ENCODE peak calls at places on chromosomes 1 and 21, in seven cellular contexts. T is NCI-H146; M is right lobe of liver; J is stimulated activated naive B cell treated with anti-CD40 and anti-IgM and Interleukin-4, amounts not matched to agents 10 μg/mL and 1 μg/mL and 100 μg/mL, for 72 hours; P is activated naive CD4-positive, alpha-beta T cell treated with anti-CD3 and anti-CD28 coated beads, Interleukin-2, amount 50 U/mL, for 16 hours; A is epithelial cell of prostate; V is Panc1. Y is an unnamed sample.

GRCh38 chr1:23751050-23751814 is 8.0 kb downstream of the ELOA start:
- DNase-seq in A (no peak), P (peak), T (peak), V (no peak), J (peak), M (no peak), Y (peak)

GRCh38 chr1:151310986-151311385 is 16.2 kb downstream of the PI4KB start:
- DNase-seq in A (no peak), T (no peak), M (no peak), P (no peak), J (no peak), V (no peak), Y (no peak)

GRCh38 chr1:175742790-175743459 is 470 bp downstream of the TNR start:
- DNase-seq in T (peak), J (no peak), A (no peak), P (no peak), M (no peak), V (no peak), Y (peak)

GRCh38 chr1:116362050-116362449 is 11.0 kb upstream of the ATP1A1 start:
- DNase-seq in T (no peak), J (no peak), M (no peak), P (no peak), V (no peak), A (no peak), Y (no peak)

GRCh38 chr1:15760520-15761211 is 2.1 kb downstream of the FBLIM1 start:
- DNase-seq in M (no peak), T (no peak), V (no peak), A (no peak), J (no peak), P (no peak), Y (no peak)

GRCh38 chr1:27656157-27656893 is 15.7 kb downstream of the IFI6 start:
- DNase-seq in T (peak), M (no peak), P (no peak), V (no peak), A (no peak), J (no peak), Y (no peak)

GRCh38 chr1:17886838-17887441 is 131.8 kb downstream of the ACTL8 start:
- DNase-seq in V (no peak), A (no peak), M (no peak), P (no peak), T (no peak), J (no peak), Y (no peak)

GRCh38 chr1:15504436-15504835 is 19.6 kb downstream of the CASP9 start:
- DNase-seq in P (no peak), J (no peak), M (no peak), T (no peak), V (no peak), A (no peak), Y (no peak)

GRCh38 chr1:198234511-198235251 is 77.9 kb downstream of the NEK7 start:
- DNase-seq in P (no peak), A (no peak), V (no peak), T (no peak), J (no peak), M (no peak), Y (peak)

GRCh38 chr1:6373961-6374720 is 19.4 kb downstream of the ACOT7 start:
- DNase-seq in A (no peak), P (no peak), M (no peak), V (no peak), J (no peak), T (peak), Y (no peak)

GRCh38 chr1:234230414-234230862 is 142.8 kb upstream of the COA6 start:
- DNase-seq in J (no peak), T (no peak), V (no peak), P (no peak), A (no peak), M (no peak), Y (no peak)

GRCh38 chr1:12436817-12437599 is 181.0 kb downstream of the DHRS3 start:
- DNase-seq in V (no peak), P (peak), T (no peak), J (peak), M (no peak), A (peak), Y (peak)

GRCh38 chr1:40075251-40075650 is 21.8 kb downstream of the PPT1 start:
- DNase-seq in T (no peak), J (no peak), V (no peak), A (no peak), M (no peak), P (no peak), Y (no peak)

GRCh38 chr1:60899464-60899863 is 182.9 kb upstream of the NFIA start:
- DNase-seq in T (no peak), V (no peak), P (no peak), A (no peak), M (no peak), J (no peak), Y (no peak)

GRCh38 chr21:46559291-46559983 is 45.4 kb downstream of the S100B start:
- DNase-seq in V (no peak), P (peak), M (no peak), A (no peak), J (no peak), T (no peak), Y (no peak)

GRCh38 chr1:56799605-56800398 is 19.4 kb downstream of the FYB2 start:
- DNase-seq in A (no peak), T (no peak), J (no peak), M (no peak), V (no peak), P (no peak), Y (no peak)

GRCh38 chr1:57470028-57470427 is 46.2 kb upstream of the DAB1 start:
- DNase-seq in A (no peak), V (no peak), T (no peak), M (no peak), J (no peak), P (no peak), Y (no peak)

GRCh38 chr21:36211660-36212512 is 55.3 kb downstream of the DOP1B start:
- DNase-seq in V (no peak), J (no peak), T (no peak), M (no peak), A (no peak), P (no peak), Y (peak)

GRCh38 chr1:111725192-111725591 is 14.0 kb downstream of the INKA2 start:
- DNase-seq in A (no peak), M (no peak), J (no peak), P (no peak), T (no peak), V (no peak), Y (no peak)

GRCh38 chr1:233379869-233380438 is 52.4 kb downstream of the MAP3K21 start:
- DNase-seq in A (no peak), J (no peak), M (no peak), P (no peak), V (no peak), T (no peak), Y (no peak)

GRCh38 chr1:6010554-6010953 is 18.3 kb upstream of the NPHP4 start:
- DNase-seq in V (no peak), A (no peak), J (no peak), T (no peak), M (no peak), P (no peak), Y (no peak)

GRCh38 chr1:162004441-162004950 is 19.2 kb downstream of the OLFML2B start:
- DNase-seq in M (no peak), T (no peak), V (no peak), A (no peak), J (no peak), P (no peak), Y (no peak)

GRCh38 chr1:66723985-66724384 is 28.3 kb upstream of the DYNLT5 start:
- DNase-seq in P (no peak), A (no peak), M (no peak), J (no peak), T (no peak), V (no peak), Y (no peak)

GRCh38 chr1:47333578-47333921 is at the start of gene CMPK1:
- DNase-seq in T (peak), M (peak), A (no peak), V (no peak), J (peak), P (peak), Y (peak)

GRCh38 chr1:61184035-61184713 is 101.8 kb downstream of the NFIA start:
- DNase-seq in P (no peak), A (peak), M (peak), V (no peak), J (no peak), T (no peak), Y (peak)

Y was measured in Caki2.